ENCODE peak calls at places on chromosomes 3 and 15, in ten cellular contexts. One of them, this sample, is unnamed.

GRCh38 chr15:56804908-56805307 is 71.6 kb upstream of the ZNF280D start:
- DNase-seq in heart left ventricle: no peak
- DNase-seq in astrocyte: peak; percentile 42
- DNase-seq in CD4-positive, CD25-positive, alpha-beta regulatory T cell: no peak
- DNase-seq in endodermal cell: no peak
- DNase-seq in esophagus squamous epithelium: no peak
- DNase-seq in neural progenitor cell: no peak
- DNase-seq in CD4-positive, alpha-beta T cell: no peak
- DNase-seq in thyroid gland: no peak
- DNase-seq in body of pancreas: no peak
- DNase-seq in this sample: no peak

GRCh38 chr3:49681232-49681522 is 7.0 kb downstream of the APEH start:
- DNase-seq in heart left ventricle: no peak
- DNase-seq in astrocyte: no peak
- DNase-seq in CD4-positive, CD25-positive, alpha-beta regulatory T cell: no peak
- DNase-seq in endodermal cell: no peak
- DNase-seq in esophagus squamous epithelium: no peak
- DNase-seq in neural progenitor cell: no peak
- DNase-seq in CD4-positive, alpha-beta T cell: no peak
- DNase-seq in thyroid gland: no peak
- DNase-seq in body of pancreas: no peak
- DNase-seq in this sample: no peak

GRCh38 chr3:12630292-12630691 is 33.6 kb downstream of the RAF1 start:
- DNase-seq in heart left ventricle: no peak
- DNase-seq in astrocyte: no peak
- DNase-seq in CD4-positive, CD25-positive, alpha-beta regulatory T cell: no peak
- DNase-seq in endodermal cell: no peak
- DNase-seq in esophagus squamous epithelium: no peak
- DNase-seq in neural progenitor cell: no peak
- DNase-seq in CD4-positive, alpha-beta T cell: no peak
- DNase-seq in thyroid gland: no peak
- DNase-seq in body of pancreas: no peak
- DNase-seq in this sample: no peak

GRCh38 chr3:127209155-127209839 is 16.4 kb downstream of the PRR23E start:
- DNase-seq in heart left ventricle: peak; percentile 46
- DNase-seq in astrocyte: no peak
- DNase-seq in CD4-positive, CD25-positive, alpha-beta regulatory T cell: no peak
- DNase-seq in endodermal cell: no peak
- DNase-seq in esophagus squamous epithelium: no peak
- DNase-seq in neural progenitor cell: no peak
- DNase-seq in CD4-positive, alpha-beta T cell: no peak
- DNase-seq in thyroid gland: no peak
- DNase-seq in body of pancreas: no peak
- DNase-seq in this sample: no peak

GRCh38 chr3:64340636-64341240 is 115.5 kb upstream of the PRICKLE2 start:
- DNase-seq in heart left ventricle: no peak
- DNase-seq in astrocyte: peak; percentile 92
- DNase-seq in CD4-positive, CD25-positive, alpha-beta regulatory T cell: no peak
- DNase-seq in endodermal cell: peak; percentile 34
- DNase-seq in esophagus squamous epithelium: no peak
- DNase-seq in neural progenitor cell: no peak
- DNase-seq in CD4-positive, alpha-beta T cell: no peak
- DNase-seq in thyroid gland: no peak
- DNase-seq in body of pancreas: no peak
- DNase-seq in this sample: no peak

GRCh38 chr3:126179825-126180476 is 435 bp downstream of the ALDH1L1 start:
- DNase-seq in heart left ventricle: peak; percentile 77
- DNase-seq in astrocyte: no peak
- DNase-seq in CD4-positive, CD25-positive, alpha-beta regulatory T cell: no peak
- DNase-seq in endodermal cell: peak; percentile 89
- DNase-seq in esophagus squamous epithelium: no peak
- DNase-seq in neural progenitor cell: peak; percentile 74
- DNase-seq in CD4-positive, alpha-beta T cell: no peak
- DNase-seq in thyroid gland: peak; percentile 19
- DNase-seq in body of pancreas: peak; percentile 87
- DNase-seq in this sample: peak; percentile 30

GRCh38 chr15:73862276-73862675 is 11.1 kb upstream of the TBC1D21 start:
- DNase-seq in heart left ventricle: no peak
- DNase-seq in astrocyte: no peak
- DNase-seq in CD4-positive, CD25-positive, alpha-beta regulatory T cell: no peak
- DNase-seq in endodermal cell: peak; percentile 33
- DNase-seq in esophagus squamous epithelium: no peak
- DNase-seq in neural progenitor cell: peak; percentile 18
- DNase-seq in CD4-positive, alpha-beta T cell: no peak
- DNase-seq in thyroid gland: no peak
- DNase-seq in body of pancreas: no peak
- DNase-seq in this sample: no peak

GRCh38 chr15:80998252-80998651 is 2.5 kb upstream of the TLNRD1 start:
- DNase-seq in heart left ventricle: no peak
- DNase-seq in astrocyte: no peak
- DNase-seq in CD4-positive, CD25-positive, alpha-beta regulatory T cell: no peak
- DNase-seq in endodermal cell: no peak
- DNase-seq in esophagus squamous epithelium: no peak
- DNase-seq in neural progenitor cell: no peak
- DNase-seq in CD4-positive, alpha-beta T cell: no peak
- DNase-seq in thyroid gland: no peak
- DNase-seq in body of pancreas: no peak
- DNase-seq in this sample: no peak

GRCh38 chr3:23611737-23612295 is 193.9 kb upstream of the UBE2E1 start:
- DNase-seq in heart left ventricle: peak; percentile 87
- DNase-seq in astrocyte: peak; percentile 76
- DNase-seq in CD4-positive, CD25-positive, alpha-beta regulatory T cell: no peak
- DNase-seq in endodermal cell: peak; percentile 62
- DNase-seq in esophagus squamous epithelium: no peak
- DNase-seq in neural progenitor cell: no peak
- DNase-seq in CD4-positive, alpha-beta T cell: no peak
- DNase-seq in thyroid gland: peak; percentile 89
- DNase-seq in body of pancreas: peak; percentile 50
- DNase-seq in this sample: peak; percentile 26

GRCh38 chr15:42191610-42192346 is 16.3 kb downstream of the VPS39 start:
- DNase-seq in heart left ventricle: no peak
- DNase-seq in astrocyte: no peak
- DNase-seq in CD4-positive, CD25-positive, alpha-beta regulatory T cell: no peak
- DNase-seq in endodermal cell: no peak
- DNase-seq in esophagus squamous epithelium: no peak
- DNase-seq in neural progenitor cell: no peak
- DNase-seq in CD4-positive, alpha-beta T cell: no peak
- DNase-seq in thyroid gland: peak; percentile 45
- DNase-seq in body of pancreas: no peak
- DNase-seq in this sample: no peak

GRCh38 chr15:89936051-89936792 is 23.5 kb upstream of the ARPIN start:
- DNase-seq in heart left ventricle: no peak
- DNase-seq in astrocyte: no peak
- DNase-seq in CD4-positive, CD25-positive, alpha-beta regulatory T cell: no peak
- DNase-seq in endodermal cell: no peak
- DNase-seq in esophagus squamous epithelium: no peak
- DNase-seq in neural progenitor cell: no peak
- DNase-seq in CD4-positive, alpha-beta T cell: peak; percentile 4
- DNase-seq in thyroid gland: no peak
- DNase-seq in body of pancreas: no peak
- DNase-seq in this sample: no peak

GRCh38 chr15:74906193-74906449 is 530 bp downstream of the FAM219B start:
- DNase-seq in heart left ventricle: no peak
- DNase-seq in astrocyte: no peak
- DNase-seq in CD4-positive, CD25-positive, alpha-beta regulatory T cell: no peak
- DNase-seq in endodermal cell: peak; percentile 81
- DNase-seq in esophagus squamous epithelium: no peak
- DNase-seq in neural progenitor cell: peak; percentile 70
- DNase-seq in CD4-positive, alpha-beta T cell: peak; percentile 16
- DNase-seq in thyroid gland: peak; percentile 43
- DNase-seq in body of pancreas: peak; percentile 34
- DNase-seq in this sample: no peak

GRCh38 chr3:118097226-118097625 is 937.4 kb downstream of the IGSF11 start:
- DNase-seq in heart left ventricle: no peak
- DNase-seq in astrocyte: no peak
- DNase-seq in CD4-positive, CD25-positive, alpha-beta regulatory T cell: no peak
- DNase-seq in endodermal cell: no peak
- DNase-seq in esophagus squamous epithelium: no peak
- DNase-seq in neural progenitor cell: no peak
- DNase-seq in CD4-positive, alpha-beta T cell: no peak
- DNase-seq in thyroid gland: no peak
- DNase-seq in body of pancreas: no peak
- DNase-seq in this sample: no peak

GRCh38 chr3:64166584-64167155 is 58.6 kb downstream of the PRICKLE2 start:
- DNase-seq in heart left ventricle: no peak
- DNase-seq in astrocyte: peak; percentile 68
- DNase-seq in CD4-positive, CD25-positive, alpha-beta regulatory T cell: no peak
- DNase-seq in endodermal cell: peak; percentile 71
- DNase-seq in esophagus squamous epithelium: no peak
- DNase-seq in neural progenitor cell: peak; percentile 71
- DNase-seq in CD4-positive, alpha-beta T cell: no peak
- DNase-seq in thyroid gland: no peak
- DNase-seq in body of pancreas: no peak
- DNase-seq in this sample: no peak

GRCh38 chr3:65080432-65080831 is 392.6 kb upstream of the ADAMTS9 start:
- DNase-seq in heart left ventricle: no peak
- DNase-seq in astrocyte: no peak
- DNase-seq in CD4-positive, CD25-positive, alpha-beta regulatory T cell: no peak
- DNase-seq in endodermal cell: peak; percentile 57
- DNase-seq in esophagus squamous epithelium: no peak
- DNase-seq in neural progenitor cell: no peak
- DNase-seq in CD4-positive, alpha-beta T cell: no peak
- DNase-seq in thyroid gland: peak; percentile 29
- DNase-seq in body of pancreas: no peak
- DNase-seq in this sample: no peak

GRCh38 chr3:71062037-71062919 is 521.2 kb downstream of the FOXP1 start:
- DNase-seq in heart left ventricle: no peak
- DNase-seq in astrocyte: no peak
- DNase-seq in CD4-positive, CD25-positive, alpha-beta regulatory T cell: no peak
- DNase-seq in endodermal cell: no peak
- DNase-seq in esophagus squamous epithelium: no peak
- DNase-seq in neural progenitor cell: no peak
- DNase-seq in CD4-positive, alpha-beta T cell: no peak
- DNase-seq in thyroid gland: no peak
- DNase-seq in body of pancreas: no peak
- DNase-seq in this sample: no peak

GRCh38 chr3:132628157-132628556 is 31.1 kb downstream of the ACKR4 start:
- DNase-seq in heart left ventricle: no peak
- DNase-seq in astrocyte: no peak
- DNase-seq in CD4-positive, CD25-positive, alpha-beta regulatory T cell: no peak
- DNase-seq in endodermal cell: no peak
- DNase-seq in esophagus squamous epithelium: no peak
- DNase-seq in neural progenitor cell: no peak
- DNase-seq in CD4-positive, alpha-beta T cell: no peak
- DNase-seq in thyroid gland: no peak
- DNase-seq in body of pancreas: no peak
- DNase-seq in this sample: no peak

GRCh38 chr3:66812126-66812525 is 186.0 kb upstream of the KBTBD8 start:
- DNase-seq in heart left ventricle: no peak
- DNase-seq in astrocyte: peak; percentile 61
- DNase-seq in CD4-positive, CD25-positive, alpha-beta regulatory T cell: no peak
- DNase-seq in endodermal cell: no peak
- DNase-seq in esophagus squamous epithelium: no peak
- DNase-seq in neural progenitor cell: no peak
- DNase-seq in CD4-positive, alpha-beta T cell: no peak
- DNase-seq in thyroid gland: no peak
- DNase-seq in body of pancreas: no peak
- DNase-seq in this sample: no peak

GRCh38 chr3:178823556-178824229 is 247.9 kb downstream of the ZMAT3 start:
- DNase-seq in heart left ventricle: no peak
- DNase-seq in astrocyte: no peak
- DNase-seq in CD4-positive, CD25-positive, alpha-beta regulatory T cell: no peak
- DNase-seq in endodermal cell: no peak
- DNase-seq in esophagus squamous epithelium: no peak
- DNase-seq in neural progenitor cell: no peak
- DNase-seq in CD4-positive, alpha-beta T cell: no peak
- DNase-seq in thyroid gland: no peak
- DNase-seq in body of pancreas: no peak
- DNase-seq in this sample: no peak

GRCh38 chr3:194561306-194561974 is 71.8 kb downstream of the TMEM44 start:
- DNase-seq in heart left ventricle: no peak
- DNase-seq in astrocyte: peak; percentile 94
- DNase-seq in CD4-positive, CD25-positive, alpha-beta regulatory T cell: no peak
- DNase-seq in endodermal cell: no peak
- DNase-seq in esophagus squamous epithelium: no peak
- DNase-seq in neural progenitor cell: no peak
- DNase-seq in CD4-positive, alpha-beta T cell: no peak
- DNase-seq in thyroid gland: no peak
- DNase-seq in body of pancreas: no peak
- DNase-seq in this sample: no peak
- H3K27ac ChIP-seq in heart left ventricle: no peak overlapping the region
- H3K27ac ChIP-seq in astrocyte: peak overlapping the region; percentile 27
- H3K27ac ChIP-seq in CD4-positive, CD25-positive, alpha-beta regulatory T cell: no peak overlapping the region
- H3K27ac ChIP-seq in endodermal cell: no peak overlapping the region
- H3K27ac ChIP-seq in esophagus squamous epithelium: no peak overlapping the region
- H3K27ac ChIP-seq in neural progenitor cell: no peak overlapping the region
- H3K27ac ChIP-seq in CD4-positive, alpha-beta T cell: no peak overlapping the region
- H3K27ac ChIP-seq in thyroid gland: no peak overlapping the region
- H3K27ac ChIP-seq in body of pancreas: no peak overlapping the region
- H3K27ac ChIP-seq in this sample: no peak overlapping the region

DNA sequence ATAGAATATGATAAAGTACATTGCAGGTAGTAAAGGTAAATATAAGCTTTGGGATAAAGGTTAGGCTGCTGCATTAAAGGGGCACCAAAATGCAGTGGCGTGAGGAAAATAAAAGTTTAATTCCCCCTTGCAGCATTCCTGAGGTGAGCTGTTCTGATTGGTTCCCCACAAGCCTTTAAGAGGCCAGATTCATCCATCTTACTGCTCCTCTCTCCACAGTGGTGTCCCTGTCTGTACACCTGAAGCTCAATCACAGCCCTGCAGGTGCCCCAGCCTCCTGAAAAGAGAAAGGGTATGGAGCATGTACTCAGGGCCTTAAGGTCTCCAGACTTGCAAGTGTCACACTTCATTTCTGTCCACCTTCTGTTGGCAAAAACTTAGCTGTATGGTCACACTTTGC is 12.6 kb downstream of the LACTB start:
- DNase-seq in heart left ventricle: no peak
- DNase-seq in astrocyte: no peak
- DNase-seq in CD4-positive, CD25-positive, alpha-beta regulatory T cell: no peak
- DNase-seq in endodermal cell: no peak
- DNase-seq in esophagus squamous epithelium: no peak
- DNase-seq in neural progenitor cell: no peak
- DNase-seq in CD4-positive, alpha-beta T cell: no peak
- DNase-seq in thyroid gland: no peak
- DNase-seq in body of pancreas: no peak
- DNase-seq in this sample: no peak
- H3K27ac ChIP-seq in heart left ventricle: no peak overlapping the region
- H3K27ac ChIP-seq in astrocyte: peak overlapping the region; percentile 47
- H3K27ac ChIP-seq in CD4-positive, CD25-positive, alpha-beta regulatory T cell: no peak overlapping the region
- H3K27ac ChIP-seq in endodermal cell: no peak overlapping the region
- H3K27ac ChIP-seq in esophagus squamous epithelium: peak overlapping the region; percentile 34
- H3K27ac ChIP-seq in neural progenitor cell: no peak overlapping the region
- H3K27ac ChIP-seq in CD4-positive, alpha-beta T cell: no peak overlapping the region
- H3K27ac ChIP-seq in thyroid gland: no peak overlapping the region
- H3K27ac ChIP-seq in body of pancreas: no peak overlapping the region
- H3K27ac ChIP-seq in this sample: peak overlapping the region; percentile 56

GRCh38 chr15:76178321-76178720 is 118.5 kb downstream of the TMEM266 start:
- DNase-seq in heart left ventricle: peak; percentile 40
- DNase-seq in astrocyte: no peak
- DNase-seq in CD4-positive, CD25-positive, alpha-beta regulatory T cell: no peak
- DNase-seq in endodermal cell: no peak
- DNase-seq in esophagus squamous epithelium: no peak
- DNase-seq in neural progenitor cell: no peak
- DNase-seq in CD4-positive, alpha-beta T cell: no peak
- DNase-seq in thyroid gland: no peak
- DNase-seq in body of pancreas: no peak
- DNase-seq in this sample: no peak
- H3K27ac ChIP-seq in heart left ventricle: no peak overlapping the region
- H3K27ac ChIP-seq in astrocyte: no peak overlapping the region
- H3K27ac ChIP-seq in CD4-positive, CD25-positive, alpha-beta regulatory T cell: no peak overlapping the region
- H3K27ac ChIP-seq in endodermal cell: no peak overlapping the region
- H3K27ac ChIP-seq in esophagus squamous epithelium: no peak overlapping the region
- H3K27ac ChIP-seq in neural progenitor cell: no peak overlapping the region
- H3K27ac ChIP-seq in CD4-positive, alpha-beta T cell: no peak overlapping the region
- H3K27ac ChIP-seq in thyroid gland: no peak overlapping the region
- H3K27ac ChIP-seq in body of pancreas: no peak overlapping the region
- H3K27ac ChIP-seq in this sample: peak overlapping the region; percentile 59

GRCh38 chr15:58247803-58248503 is 109.8 kb downstream of the AQP9 start:
- DNase-seq in heart left ventricle: peak; percentile 85
- DNase-seq in astrocyte: no peak
- DNase-seq in CD4-positive, CD25-positive, alpha-beta regulatory T cell: no peak
- DNase-seq in endodermal cell: no peak
- DNase-seq in esophagus squamous epithelium: no peak
- DNase-seq in neural progenitor cell: no peak
- DNase-seq in CD4-positive, alpha-beta T cell: no peak
- DNase-seq in thyroid gland: peak; percentile 42
- DNase-seq in body of pancreas: peak; percentile 60
- DNase-seq in this sample: peak; percentile 51
- H3K27ac ChIP-seq in heart left ventricle: peak overlapping the region; percentile 75
- H3K27ac ChIP-seq in astrocyte: no peak overlapping the region
- H3K27ac ChIP-seq in CD4-positive, CD25-positive, alpha-beta regulatory T cell: no peak overlapping the region
- H3K27ac ChIP-seq in endodermal cell: no peak overlapping the region
- H3K27ac ChIP-seq in esophagus squamous epithelium: no peak overlapping the region
- H3K27ac ChIP-seq in neural progenitor cell: no peak overlapping the region
- H3K27ac ChIP-seq in CD4-positive, alpha-beta T cell: no peak overlapping the region
- H3K27ac ChIP-seq in thyroid gland: no peak overlapping the region
- H3K27ac ChIP-seq in body of pancreas: no peak overlapping the region
- H3K27ac ChIP-seq in this sample: peak overlapping the region; percentile 65

This sample was measured in thoracic aorta.